ENCODE peak calls at places on chromosomes 12 and 14, in five cellular contexts. G is breast epithelium, N is HFF-Myc, H is hepatocyte, A is fibroblast of pulmonary artery. R is an unnamed sample.

GRCh38 chr12:93683410-93683809 is 6.2 kb downstream of the CRADD start:
- DNase-seq in G (no peak), N (no peak), H (no peak), A (no peak), R (no peak)

GRCh38 chr12:76083246-76083735 is 1.2 kb downstream of the NAP1L1 start:
- DNase-seq in G (no peak), N (no peak), H (no peak), A (no peak), R (no peak)

GRCh38 chr12:111446044-111446581 is 40.4 kb downstream of the SH2B3 start:
- DNase-seq in G (no peak), N (peak), H (no peak), A (peak), R (peak)

GRCh38 chr12:114408415-114408814 is 2.5 kb upstream of the TBX5 start:
- DNase-seq in G (no peak), N (no peak), H (no peak), A (peak), R (no peak)

GRCh38 chr12:124774462-124775167 is 89.0 kb downstream of the SCARB1 start:
- DNase-seq in G (no peak), N (no peak), H (no peak), A (peak), R (peak)

GRCh38 chr14:73771848-73772705 is 57.9 kb upstream of the PNMA1 start:
- DNase-seq in G (no peak), N (no peak), H (peak), A (peak), R (peak)

GRCh38 chr12:113287146-113287898 is 47.6 kb downstream of the SLC8B1 start:
- DNase-seq in G (no peak), N (no peak), H (no peak), A (no peak), R (no peak)

GRCh38 chr14:36647827-36648753 is 13.6 kb upstream of the PAX9 start:
- DNase-seq in G (no peak), N (no peak), H (peak), A (peak), R (peak)

GRCh38 chr14:58278177-58278576 is 20.2 kb upstream of the ARID4A start:
- DNase-seq in G (no peak), N (no peak), H (no peak), A (no peak), R (no peak)

GRCh38 chr12:95963104-95963503 is 20.0 kb downstream of the AMDHD1 start:
- DNase-seq in G (no peak), N (no peak), H (no peak), A (no peak), R (no peak)

GRCh38 chr12:75571204-75571603 is 59.8 kb upstream of the KRR1 start:
- DNase-seq in G (no peak), N (no peak), H (no peak), A (no peak), R (no peak)

GRCh38 chr12:101857043-101857558 is 20.3 kb upstream of the DRAM1 start:
- DNase-seq in G (no peak), N (peak), H (peak), A (peak), R (peak)

GRCh38 chr12:17949558-17950141 is 140.3 kb downstream of the RERGL start:
- DNase-seq in G (no peak), N (no peak), H (no peak), A (no peak), R (no peak)

GRCh38 chr12:51183349-51183748 is 10.4 kb upstream of the TFCP2 start:
- DNase-seq in G (no peak), N (no peak), H (no peak), A (no peak), R (no peak)

GRCh38 chr14:36068777-36069534 is 107.6 kb downstream of the PTCSC3 start:
- DNase-seq in G (no peak), N (no peak), H (no peak), A (peak), R (no peak)

GRCh38 chr12:20472089-20472488 is 103.8 kb downstream of the PDE3A start:
- DNase-seq in G (no peak), N (no peak), H (no peak), A (peak), R (no peak)

GRCh38 chr14:53640695-53641094 is 315.9 kb downstream of the BMP4 start:
- DNase-seq in G (no peak), N (no peak), H (no peak), A (no peak), R (peak)

GRCh38 chr14:84807673-84808072 is 722.3 kb upstream of the FLRT2 start:
- DNase-seq in G (no peak), N (no peak), H (no peak), A (no peak), R (no peak)

GRCh38 chr12:1716911-1717310 is 26.0 kb downstream of the ADIPOR2 start:
- DNase-seq in G (no peak), N (no peak), H (no peak), A (no peak), R (no peak)

GRCh38 chr14:67949771-67950170 is 130.2 kb downstream of the RAD51B start:
- DNase-seq in G (no peak), N (no peak), H (no peak), A (no peak), R (no peak)

GRCh38 chr12:19440019-19440858 is 947 bp downstream of the AEBP2 start:
- DNase-seq in G (peak), N (no peak), H (peak), A (peak), R (peak)

GRCh38 chr12:98513379-98514318 is 1.7 kb upstream of the TMPO start:
- DNase-seq in G (no peak), N (no peak), H (no peak), A (no peak), R (no peak)

GRCh38 chr14:54310151-54310851 is 86.5 kb upstream of the CDKN3 start:
- DNase-seq in G (no peak), N (no peak), H (no peak), A (no peak), R (no peak)

GRCh38 chr12:87871061-87871460 is 158.1 kb downstream of the C12orf50 start:
- DNase-seq in G (no peak), N (no peak), H (no peak), A (peak), R (no peak)

GRCh38 chr12:76455582-76456345 is 103.8 kb downstream of the OSBPL8 start:
- DNase-seq in G (no peak), N (peak), H (peak), A (peak), R (peak)

GRCh38 chr14:61839452-61839851 is 77.2 kb downstream of the SNAPC1 start:
- DNase-seq in G (no peak), N (no peak), H (no peak), A (peak), R (peak)

GRCh38 chr12:102513739-102514138 is 33.4 kb upstream of the IGF1 start:
- DNase-seq in G (no peak), N (no peak), H (no peak), A (no peak), R (no peak)

GRCh38 chr12:82383930-82384513 is 25.7 kb downstream of the METTL25 start:
- DNase-seq in G (no peak), N (peak), H (no peak), A (peak), R (peak)

GRCh38 chr12:43742106-43742505 is 16.5 kb downstream of the PUS7L start:
- DNase-seq in G (no peak), N (peak), H (no peak), A (peak), R (peak)

GRCh38 chr12:99911076-99911475 is 73.7 kb downstream of the ANKS1B start:
- DNase-seq in G (no peak), N (peak), H (peak), A (peak), R (peak)

GRCh38 chr12:69933115-69933552 is 108.1 kb downstream of the MYRFL start:
- DNase-seq in G (no peak), N (no peak), H (no peak), A (no peak), R (no peak)

GRCh38 chr12:85794551-85794950 is 41.7 kb downstream of the RASSF9 start:
- DNase-seq in G (no peak), N (no peak), H (no peak), A (no peak), R (no peak)

GRCh38 chr14:70005281-70005805 is 126.1 kb downstream of the SMOC1 start:
- DNase-seq in G (no peak), N (no peak), H (peak), A (no peak), R (no peak)

GRCh38 chr12:117067638-117068037 is 31.6 kb downstream of the TESC start:
- DNase-seq in G (no peak), N (no peak), H (no peak), A (no peak), R (no peak)

GRCh38 chr12:4962539-4963486 is 53.1 kb downstream of the KCNA1 start:
- DNase-seq in G (no peak), N (no peak), H (peak), A (no peak), R (no peak)

GRCh38 chr12:12823308-12823707 is 10.2 kb downstream of the DDX47 start:
- DNase-seq in G (no peak), N (no peak), H (no peak), A (peak), R (peak)

GRCh38 chr12:105409881-105410471 is 79.5 kb downstream of the C12orf75 start:
- DNase-seq in G (no peak), N (no peak), H (peak), A (peak), R (peak)

GRCh38 chr14:65574611-65575010 is 162.1 kb downstream of the FUT8 start:
- DNase-seq in G (no peak), N (no peak), H (no peak), A (no peak), R (no peak)

GRCh38 chr12:105555556-105555973 is 225.1 kb downstream of the C12orf75 start:
- DNase-seq in G (no peak), N (no peak), H (peak), A (no peak), R (no peak)

GRCh38 chr12:110112335-110112660 is 11.9 kb upstream of the IFT81 start:
- DNase-seq in G (no peak), N (no peak), H (no peak), A (no peak), R (no peak)

GRCh38 chr12:110109037-110109836 is 14.9 kb upstream of the IFT81 start:
- DNase-seq in G (peak), N (peak), H (peak), A (peak), R (peak)

GRCh38 chr12:110111476-110112334 is 12.5 kb upstream of the IFT81 start:
- DNase-seq in G (no peak), N (no peak), H (no peak), A (no peak), R (peak)

GRCh38 chr12:110108309-110109036 is 15.7 kb upstream of the IFT81 start:
- DNase-seq in G (no peak), N (no peak), H (no peak), A (no peak), R (no peak)

DNA sequence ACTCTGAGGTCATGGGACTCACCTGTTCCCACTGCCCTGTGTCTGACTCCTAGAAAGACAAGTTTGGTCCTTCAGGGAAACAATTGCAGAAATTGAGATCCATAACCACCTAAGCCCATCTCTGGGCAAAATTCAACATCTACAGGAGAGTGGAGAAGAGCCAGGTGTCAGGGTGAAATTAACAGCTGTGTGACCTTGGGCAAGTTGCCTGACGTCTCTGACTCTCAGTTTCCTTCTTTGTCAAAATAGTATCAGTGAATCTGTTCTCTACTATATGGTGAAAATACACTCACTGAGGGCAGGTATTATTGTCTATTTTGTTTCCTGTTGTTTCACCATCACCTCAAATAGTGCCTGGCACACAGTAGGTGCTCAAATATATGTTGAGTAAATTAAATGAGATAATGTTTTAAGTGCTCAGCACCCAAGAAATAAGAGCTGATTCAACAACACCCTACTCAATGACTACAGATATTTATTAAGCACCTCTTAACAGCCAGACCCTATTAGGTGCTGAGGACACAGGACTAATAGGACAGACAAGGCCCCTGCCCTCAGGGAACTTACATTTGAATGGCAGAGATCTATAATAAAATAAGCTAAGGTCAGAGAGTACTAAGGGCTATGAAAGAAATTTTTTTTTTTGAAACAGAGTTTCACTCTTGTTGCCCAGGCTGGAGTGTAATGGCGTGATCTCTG is 14.2 kb upstream of the IFT81 start:
- DNase-seq in G (no peak), N (no peak), H (no peak), A (no peak), R (no peak)
- H3K4me3 ChIP-seq in G (no peak), N (no peak), H (no peak), A (peak), R (peak)

DNA sequence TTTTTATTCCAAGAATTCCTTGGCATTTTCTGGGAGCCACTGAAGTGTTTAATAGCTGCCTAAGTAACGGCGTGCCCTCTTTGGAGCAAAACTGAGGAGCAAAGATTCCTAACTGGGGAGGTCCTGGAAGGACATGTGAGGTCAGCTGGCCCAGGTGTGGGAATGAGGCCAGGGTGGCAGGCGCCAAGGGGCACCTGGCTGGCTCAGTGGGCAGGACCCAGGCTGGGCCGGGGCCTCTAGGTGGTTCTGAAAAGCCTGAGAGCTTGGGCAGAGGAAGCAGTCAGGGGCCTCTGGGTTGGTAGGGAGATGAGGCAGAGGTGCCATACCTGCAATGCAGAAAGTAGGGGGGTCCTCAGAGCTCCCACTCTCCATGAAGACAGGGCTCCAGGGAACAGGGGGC is 27.1 kb upstream of the DIO3 start:
- DNase-seq in G (no peak), N (no peak), H (no peak), A (no peak), R (no peak)
- H3K4me3 ChIP-seq in G (no peak), N (no peak), H (no peak), A (no peak), R (no peak)

GRCh38 chr14:88002421-88002820 is 2.5 kb upstream of the GPR65 start:
- DNase-seq in G (no peak), N (no peak), H (no peak), A (no peak), R (no peak)
- H3K4me3 ChIP-seq in G (no peak), N (no peak), H (no peak), A (no peak), R (no peak)

GRCh38 chr14:105477659-105478623 is 3.3 kb downstream of the CRIP2 start:
- DNase-seq in G (no peak), N (no peak), H (no peak), A (no peak), R (no peak)
- H3K4me3 ChIP-seq in G (no peak), N (no peak), H (no peak), A (no peak), R (no peak)

GRCh38 chr14:22227084-22227483 is 361.9 kb downstream of the DAD1 start:
- DNase-seq in G (no peak), N (no peak), H (no peak), A (no peak), R (no peak)
- H3K4me3 ChIP-seq in G (no peak), N (no peak), H (no peak), A (no peak), R (no peak)

GRCh38 chr14:90272523-90272922 is 16.2 kb downstream of the PSMC1 start:
- DNase-seq in G (no peak), N (no peak), H (no peak), A (peak), R (peak)
- H3K4me3 ChIP-seq in G (no peak), N (no peak), H (no peak), A (no peak), R (no peak)

R was measured in fibroblast of villous mesenchyme.